ENCODE peak calls at places on chromosome 10, in eight cellular contexts. One of them, this sample, is unnamed.

GRCh38 chr10:58140054-58140453 is 127.6 kb downstream of the IPMK start:
- DNase-seq in SK-N-SH: no peak
- DNase-seq in HL-60: no peak
- DNase-seq in transverse colon: no peak
- DNase-seq in HCT116: no peak
- DNase-seq in suprapubic skin: no peak
- DNase-seq in GM23338: no peak
- DNase-seq in spleen: no peak
- DNase-seq in this sample: no peak

GRCh38 chr10:95841711-95842498 is 65.9 kb upstream of the CC2D2B start:
- DNase-seq in HL-60: no peak
- DNase-seq in suprapubic skin: no peak
- DNase-seq in GM23338: peak
- DNase-seq in spleen: no peak
- DNase-seq in transverse colon: peak
- DNase-seq in SK-N-SH: peak
- DNase-seq in HCT116: peak
- DNase-seq in this sample: no peak

GRCh38 chr10:92830478-92831389 is 17.6 kb upstream of the EXOC6 start:
- DNase-seq in HCT116: no peak
- DNase-seq in transverse colon: no peak
- DNase-seq in SK-N-SH: no peak
- DNase-seq in spleen: no peak
- DNase-seq in suprapubic skin: no peak
- DNase-seq in GM23338: no peak
- DNase-seq in HL-60: peak
- DNase-seq in this sample: peak

GRCh38 chr10:122140477-122140902 is 130.6 kb upstream of the BTBD16 start:
- DNase-seq in spleen: no peak
- DNase-seq in suprapubic skin: no peak
- DNase-seq in transverse colon: no peak
- DNase-seq in SK-N-SH: peak
- DNase-seq in HCT116: no peak
- DNase-seq in GM23338: no peak
- DNase-seq in HL-60: no peak
- DNase-seq in this sample: no peak

GRCh38 chr10:126907423-126907970 is 2.3 kb downstream of the DOCK1 start:
- DNase-seq in transverse colon: no peak
- DNase-seq in HL-60: no peak
- DNase-seq in SK-N-SH: no peak
- DNase-seq in suprapubic skin: peak
- DNase-seq in spleen: no peak
- DNase-seq in GM23338: peak
- DNase-seq in HCT116: no peak
- DNase-seq in this sample: no peak

GRCh38 chr10:103659674-103660363 is 166.3 kb downstream of the NEURL1 start:
- DNase-seq in suprapubic skin: no peak
- DNase-seq in SK-N-SH: no peak
- DNase-seq in spleen: peak
- DNase-seq in GM23338: peak
- DNase-seq in HCT116: no peak
- DNase-seq in HL-60: peak
- DNase-seq in transverse colon: peak
- DNase-seq in this sample: no peak

GRCh38 chr10:110843031-110843430 is 28.7 kb upstream of the PDCD4 start:
- DNase-seq in suprapubic skin: no peak
- DNase-seq in spleen: no peak
- DNase-seq in GM23338: no peak
- DNase-seq in SK-N-SH: no peak
- DNase-seq in HL-60: peak
- DNase-seq in HCT116: no peak
- DNase-seq in transverse colon: peak
- DNase-seq in this sample: no peak

GRCh38 chr10:49512121-49512809 is 26.7 kb downstream of the ERCC6 start:
- DNase-seq in suprapubic skin: no peak
- DNase-seq in HCT116: peak
- DNase-seq in transverse colon: no peak
- DNase-seq in spleen: no peak
- DNase-seq in SK-N-SH: peak
- DNase-seq in HL-60: no peak
- DNase-seq in GM23338: peak
- DNase-seq in this sample: no peak

GRCh38 chr10:29479081-29479917 is 155.5 kb downstream of the SVIL start:
- DNase-seq in HCT116: no peak
- DNase-seq in suprapubic skin: no peak
- DNase-seq in transverse colon: no peak
- DNase-seq in HL-60: no peak
- DNase-seq in GM23338: no peak
- DNase-seq in SK-N-SH: no peak
- DNase-seq in spleen: no peak
- DNase-seq in this sample: no peak

GRCh38 chr10:64041185-64041988 is 520.2 kb downstream of the REEP3 start:
- DNase-seq in SK-N-SH: peak
- DNase-seq in spleen: peak
- DNase-seq in GM23338: peak
- DNase-seq in HCT116: peak
- DNase-seq in suprapubic skin: peak
- DNase-seq in transverse colon: peak
- DNase-seq in HL-60: peak
- DNase-seq in this sample: peak

GRCh38 chr10:51425431-51425830 is 274.0 kb downstream of the CSTF2T start:
- DNase-seq in SK-N-SH: peak
- DNase-seq in suprapubic skin: no peak
- DNase-seq in GM23338: no peak
- DNase-seq in HL-60: no peak
- DNase-seq in spleen: no peak
- DNase-seq in transverse colon: no peak
- DNase-seq in HCT116: no peak
- DNase-seq in this sample: no peak

GRCh38 chr10:86678999-86679792 is 10.9 kb downstream of the LDB3 start:
- DNase-seq in transverse colon: peak
- DNase-seq in HCT116: no peak
- DNase-seq in suprapubic skin: no peak
- DNase-seq in HL-60: peak
- DNase-seq in GM23338: no peak
- DNase-seq in spleen: no peak
- DNase-seq in SK-N-SH: no peak
- DNase-seq in this sample: no peak

GRCh38 chr10:22294694-22295093 is 21.5 kb upstream of the COMMD3 start:
- DNase-seq in SK-N-SH: no peak
- DNase-seq in HL-60: no peak
- DNase-seq in spleen: no peak
- DNase-seq in suprapubic skin: no peak
- DNase-seq in transverse colon: no peak
- DNase-seq in HCT116: no peak
- DNase-seq in GM23338: no peak
- DNase-seq in this sample: no peak

GRCh38 chr10:6023661-6024333 is 38.4 kb downstream of the IL2RA start:
- DNase-seq in HL-60: no peak
- DNase-seq in suprapubic skin: no peak
- DNase-seq in transverse colon: no peak
- DNase-seq in spleen: no peak
- DNase-seq in GM23338: no peak
- DNase-seq in SK-N-SH: no peak
- DNase-seq in HCT116: no peak
- DNase-seq in this sample: no peak

GRCh38 chr10:13649844-13650520 is 63.2 kb downstream of the PRPF18 start:
- DNase-seq in transverse colon: no peak
- DNase-seq in SK-N-SH: no peak
- DNase-seq in GM23338: no peak
- DNase-seq in HCT116: no peak
- DNase-seq in spleen: no peak
- DNase-seq in suprapubic skin: no peak
- DNase-seq in HL-60: no peak
- DNase-seq in this sample: no peak

GRCh38 chr10:71767420-71768035 is 5.8 kb downstream of the VSIR start:
- DNase-seq in transverse colon: peak
- DNase-seq in HL-60: peak
- DNase-seq in SK-N-SH: no peak
- DNase-seq in spleen: peak
- DNase-seq in GM23338: no peak
- DNase-seq in HCT116: no peak
- DNase-seq in suprapubic skin: no peak
- DNase-seq in this sample: peak

GRCh38 chr10:119206603-119207366 is 586 bp upstream of the GRK5 start:
- DNase-seq in spleen: peak
- DNase-seq in GM23338: peak
- DNase-seq in SK-N-SH: peak
- DNase-seq in HL-60: no peak
- DNase-seq in suprapubic skin: peak
- DNase-seq in transverse colon: peak
- DNase-seq in HCT116: no peak
- DNase-seq in this sample: peak

GRCh38 chr10:87886635-87887034 is 23.2 kb downstream of the PTEN start:
- DNase-seq in SK-N-SH: no peak
- DNase-seq in spleen: no peak
- DNase-seq in transverse colon: no peak
- DNase-seq in HCT116: no peak
- DNase-seq in suprapubic skin: no peak
- DNase-seq in GM23338: no peak
- DNase-seq in HL-60: no peak
- DNase-seq in this sample: no peak

GRCh38 chr10:48287417-48288391 is 13.2 kb upstream of the FRMPD2 start:
- DNase-seq in transverse colon: no peak
- DNase-seq in SK-N-SH: peak
- DNase-seq in spleen: no peak
- DNase-seq in GM23338: no peak
- DNase-seq in HL-60: no peak
- DNase-seq in suprapubic skin: peak
- DNase-seq in HCT116: no peak
- DNase-seq in this sample: no peak
- TF ChIP-seq POLR2AphosphoS5 in transverse colon: no peak
- TF ChIP-seq POLR2AphosphoS5 in SK-N-SH: no peak
- TF ChIP-seq POLR2AphosphoS5 in spleen: no peak
- TF ChIP-seq POLR2AphosphoS5 in GM23338: no peak
- TF ChIP-seq POLR2AphosphoS5 in HL-60: no peak
- TF ChIP-seq POLR2AphosphoS5 in suprapubic skin: no peak
- TF ChIP-seq POLR2AphosphoS5 in HCT116: no peak
- TF ChIP-seq POLR2AphosphoS5 in this sample: no peak

GRCh38 chr10:101780818-101781654 is 2.2 kb downstream of the NPM3 start:
- DNase-seq in HL-60: peak
- DNase-seq in HCT116: peak
- DNase-seq in transverse colon: peak
- DNase-seq in suprapubic skin: peak
- DNase-seq in spleen: peak
- DNase-seq in SK-N-SH: peak
- DNase-seq in GM23338: peak
- DNase-seq in this sample: peak

GRCh38 chr10:101782811-101783735 is at the start of gene NPM3:
- DNase-seq in HCT116: peak
- DNase-seq in SK-N-SH: peak
- DNase-seq in HL-60: peak
- DNase-seq in transverse colon: peak
- DNase-seq in suprapubic skin: peak
- DNase-seq in GM23338: peak
- DNase-seq in spleen: peak
- DNase-seq in this sample: peak

GRCh38 chr10:101781984-101782810 is 1.0 kb downstream of the NPM3 start:
- DNase-seq in HL-60: no peak
- DNase-seq in transverse colon: no peak
- DNase-seq in spleen: peak
- DNase-seq in GM23338: no peak
- DNase-seq in SK-N-SH: peak
- DNase-seq in HCT116: peak
- DNase-seq in suprapubic skin: no peak
- DNase-seq in this sample: no peak

GRCh38 chr10:101780187-101780817 is 2.9 kb downstream of the NPM3 start:
- DNase-seq in suprapubic skin: peak
- DNase-seq in GM23338: peak
- DNase-seq in HCT116: no peak
- DNase-seq in SK-N-SH: peak
- DNase-seq in HL-60: no peak
- DNase-seq in spleen: no peak
- DNase-seq in transverse colon: no peak
- DNase-seq in this sample: no peak

DNA sequence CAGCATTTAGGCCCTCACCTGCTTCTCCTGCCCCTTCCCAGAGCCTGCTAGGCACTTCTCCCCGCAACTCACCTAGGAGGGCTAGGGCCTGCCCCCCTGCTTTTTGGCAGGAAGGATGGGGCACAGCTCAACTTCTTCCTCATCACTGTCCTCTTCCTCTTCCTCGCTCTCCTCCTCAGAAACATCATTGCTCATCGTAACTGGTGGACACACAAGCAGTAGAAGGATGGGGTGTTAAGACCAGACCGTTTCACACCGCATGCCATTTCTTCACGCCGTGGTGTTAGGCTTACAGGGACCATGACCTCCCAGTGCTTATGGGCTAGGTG is 1.6 kb downstream of the NPM3 start:
- DNase-seq in HCT116: no peak
- DNase-seq in suprapubic skin: peak
- DNase-seq in GM23338: no peak
- DNase-seq in HL-60: no peak
- DNase-seq in transverse colon: no peak
- DNase-seq in spleen: peak
- DNase-seq in SK-N-SH: peak
- DNase-seq in this sample: no peak
- H3K4me3 ChIP-seq in HCT116: peak
- H3K4me3 ChIP-seq in suprapubic skin: no peak
- H3K4me3 ChIP-seq in GM23338: peak
- H3K4me3 ChIP-seq in HL-60: peak
- H3K4me3 ChIP-seq in transverse colon: no peak
- H3K4me3 ChIP-seq in spleen: no peak
- H3K4me3 ChIP-seq in SK-N-SH: no peak
- H3K4me3 ChIP-seq in this sample: no peak

GRCh38 chr10:10911471-10911921 is 106.2 kb upstream of the CELF2 start:
- DNase-seq in SK-N-SH: no peak
- DNase-seq in spleen: no peak
- DNase-seq in GM23338: peak
- DNase-seq in suprapubic skin: peak
- DNase-seq in transverse colon: peak
- DNase-seq in HCT116: no peak
- DNase-seq in HL-60: no peak
- DNase-seq in this sample: peak
- TF ChIP-seq POLR2AphosphoS5 in SK-N-SH: no peak
- TF ChIP-seq POLR2AphosphoS5 in spleen: no peak
- TF ChIP-seq POLR2AphosphoS5 in GM23338: no peak
- TF ChIP-seq POLR2AphosphoS5 in suprapubic skin: no peak
- TF ChIP-seq POLR2AphosphoS5 in transverse colon: peak
- TF ChIP-seq POLR2AphosphoS5 in HCT116: no peak
- TF ChIP-seq POLR2AphosphoS5 in HL-60: no peak
- TF ChIP-seq POLR2AphosphoS5 in this sample: peak

GRCh38 chr10:75170215-75170614 is 40.4 kb upstream of the VDAC2 start:
- DNase-seq in HL-60: no peak
- DNase-seq in SK-N-SH: no peak
- DNase-seq in spleen: no peak
- DNase-seq in suprapubic skin: no peak
- DNase-seq in HCT116: no peak
- DNase-seq in transverse colon: no peak
- DNase-seq in GM23338: no peak
- DNase-seq in this sample: no peak

GRCh38 chr10:75168275-75168674 is 42.3 kb upstream of the VDAC2 start:
- DNase-seq in SK-N-SH: no peak
- DNase-seq in spleen: no peak
- DNase-seq in suprapubic skin: no peak
- DNase-seq in HCT116: no peak
- DNase-seq in HL-60: no peak
- DNase-seq in GM23338: no peak
- DNase-seq in transverse colon: no peak
- DNase-seq in this sample: no peak

GRCh38 chr10:75165684-75166622 is 44.6 kb upstream of the VDAC2 start:
- DNase-seq in transverse colon: no peak
- DNase-seq in HL-60: peak
- DNase-seq in suprapubic skin: no peak
- DNase-seq in HCT116: no peak
- DNase-seq in spleen: no peak
- DNase-seq in GM23338: no peak
- DNase-seq in SK-N-SH: peak
- DNase-seq in this sample: no peak

GRCh38 chr10:75166623-75166972 is 44.0 kb upstream of the VDAC2 start:
- DNase-seq in spleen: no peak
- DNase-seq in transverse colon: no peak
- DNase-seq in GM23338: no peak
- DNase-seq in HCT116: no peak
- DNase-seq in SK-N-SH: no peak
- DNase-seq in suprapubic skin: no peak
- DNase-seq in HL-60: no peak
- DNase-seq in this sample: no peak
- H3K4me3 ChIP-seq in spleen: no peak
- H3K4me3 ChIP-seq in transverse colon: no peak
- H3K4me3 ChIP-seq in GM23338: no peak
- H3K4me3 ChIP-seq in HCT116: no peak
- H3K4me3 ChIP-seq in SK-N-SH: no peak
- H3K4me3 ChIP-seq in suprapubic skin: no peak
- H3K4me3 ChIP-seq in HL-60: no peak
- H3K4me3 ChIP-seq in this sample: no peak

This sample was measured in upper lobe of left lung.